ENCODE peak calls at places on chromosomes 13 and 19, in six cellular contexts. F is mesothelial cell of epicardium, S is right lobe of liver, D is kidney, N is mammary epithelial cell, K is AG09319. V is an unnamed sample.

GRCh38 chr13:94192576-94192975 is 286.9 kb downstream of the DCT start:
- DNase-seq in F (no peak), S (peak), D (no peak), N (peak), K (no peak), V (no peak)

GRCh38 chr19:48194041-48194871 is 23.8 kb downstream of the ZSWIM9 start:
- DNase-seq in F (no peak), S (no peak), D (peak), N (no peak), K (no peak), V (no peak)

GRCh38 chr19:8456064-8456463 is 11.3 kb downstream of the HNRNPM start:
- DNase-seq in F (no peak), S (no peak), D (no peak), N (no peak), K (no peak), V (no peak)

GRCh38 chr19:39212377-39212742 is 8.3 kb upstream of the SYCN start:
- DNase-seq in F (no peak), S (peak), D (no peak), N (no peak), K (no peak), V (no peak)

GRCh38 chr13:24274452-24274971 is 34.9 kb upstream of the C1QTNF9 start:
- DNase-seq in F (no peak), S (no peak), D (no peak), N (peak), K (no peak), V (no peak)

GRCh38 chr19:14301150-14301549 is 80.1 kb upstream of the ADGRE5 start:
- DNase-seq in F (no peak), S (no peak), D (no peak), N (no peak), K (no peak), V (no peak)

GRCh38 chr13:41356788-41357187 is 45.7 kb downstream of the NAA16 start:
- DNase-seq in F (no peak), S (no peak), D (no peak), N (no peak), K (no peak), V (no peak)

GRCh38 chr19:6233827-6234511 is 45.8 kb downstream of the MLLT1 start:
- DNase-seq in F (no peak), S (peak), D (peak), N (no peak), K (no peak), V (peak)

GRCh38 chr19:53903055-53903680 is 5.9 kb upstream of the CACNG7 start:
- DNase-seq in F (peak), S (no peak), D (peak), N (peak), K (peak), V (no peak)

GRCh38 chr13:43933378-43933777 is 53.7 kb downstream of the LACC1 start:
- DNase-seq in F (no peak), S (no peak), D (no peak), N (no peak), K (no peak), V (no peak)

GRCh38 chr13:51614350-51614786 is 30.1 kb downstream of the WDFY2 start:
- DNase-seq in F (no peak), S (peak), D (no peak), N (no peak), K (no peak), V (no peak)

GRCh38 chr13:49214917-49215376 is 5.2 kb upstream of the MLNR start:
- DNase-seq in F (no peak), S (peak), D (no peak), N (no peak), K (no peak), V (no peak)

GRCh38 chr13:46079770-46080169 is 25.1 kb downstream of the CPB2 start:
- DNase-seq in F (no peak), S (no peak), D (no peak), N (no peak), K (no peak), V (no peak)

GRCh38 chr19:45468159-45468651 is 409 bp downstream of the FOSB start:
- DNase-seq in F (peak), S (no peak), D (peak), N (no peak), K (no peak), V (no peak)

GRCh38 chr13:36341718-36342117 is 4.5 kb downstream of the SPART start:
- DNase-seq in F (no peak), S (no peak), D (no peak), N (peak), K (no peak), V (no peak)

GRCh38 chr19:36771275-36772231 is 1.1 kb downstream of the ZNF850 start:
- DNase-seq in F (peak), S (peak), D (peak), N (peak), K (peak), V (peak)

GRCh38 chr13:28392428-28392827 is 102.5 kb downstream of the FLT1 start:
- DNase-seq in F (no peak), S (no peak), D (no peak), N (no peak), K (no peak), V (no peak)

GRCh38 chr19:54577334-54577733 is 3.7 kb downstream of the LILRA2 start:
- DNase-seq in F (no peak), S (no peak), D (peak), N (no peak), K (no peak), V (no peak)

GRCh38 chr19:572891-573825 is 762 bp downstream of the BSG start:
- DNase-seq in F (no peak), S (peak), D (peak), N (peak), K (no peak), V (no peak)

GRCh38 chr13:37715606-37716015 is 117.0 kb upstream of the POSTN start:
- DNase-seq in F (no peak), S (no peak), D (no peak), N (peak), K (no peak), V (no peak)

GRCh38 chr19:2186071-2186846 is 22.5 kb downstream of the DOT1L start:
- DNase-seq in F (peak), S (no peak), D (peak), N (no peak), K (peak), V (no peak)

GRCh38 chr13:53151692-53152421 is 123.2 kb downstream of the OLFM4 start:
- DNase-seq in F (peak), S (no peak), D (no peak), N (no peak), K (no peak), V (no peak)

GRCh38 chr13:44752184-44752583 is 176.1 kb upstream of the TSC22D1 start:
- DNase-seq in F (no peak), S (no peak), D (no peak), N (no peak), K (no peak), V (no peak)

GRCh38 chr13:42116225-42116624 is 67.8 kb downstream of the DGKH start:
- DNase-seq in F (no peak), S (no peak), D (no peak), N (peak), K (no peak), V (no peak)

GRCh38 chr19:48872884-48873475 is 759 bp downstream of the PPP1R15A start:
- DNase-seq in F (peak), S (peak), D (peak), N (peak), K (peak), V (peak)

GRCh38 chr13:63299995-63300394 is 1884.3 kb upstream of the PCDH20 start:
- DNase-seq in F (no peak), S (no peak), D (no peak), N (no peak), K (no peak), V (no peak)

GRCh38 chr19:12984143-12984627 is 11.1 kb upstream of the NFIX start:
- DNase-seq in F (no peak), S (no peak), D (no peak), N (no peak), K (no peak), V (no peak)

GRCh38 chr19:55070755-55071502 is 4.7 kb upstream of the EPS8L1 start:
- DNase-seq in F (no peak), S (no peak), D (no peak), N (peak), K (no peak), V (peak)

GRCh38 chr13:98581971-98582702 is 5.2 kb upstream of the STK24 start:
- DNase-seq in F (no peak), S (no peak), D (no peak), N (peak), K (no peak), V (no peak)

GRCh38 chr19:17491287-17491686 is 20.2 kb upstream of the PGLS start:
- DNase-seq in F (no peak), S (no peak), D (no peak), N (no peak), K (no peak), V (no peak)

GRCh38 chr13:83531022-83531421 is 351.3 kb downstream of the SLITRK1 start:
- DNase-seq in F (no peak), S (no peak), D (no peak), N (no peak), K (no peak), V (no peak)

GRCh38 chr13:52345048-52345447 is 60.9 kb downstream of the THSD1 start:
- DNase-seq in F (no peak), S (no peak), D (no peak), N (peak), K (no peak), V (no peak)

GRCh38 chr13:73542446-73542845 is 483.6 kb downstream of the KLF5 start:
- DNase-seq in F (no peak), S (no peak), D (no peak), N (peak), K (no peak), V (no peak)

GRCh38 chr13:50915562-50915961 is 6.0 kb downstream of the RNASEH2B start:
- DNase-seq in F (no peak), S (no peak), D (no peak), N (no peak), K (no peak), V (no peak)

GRCh38 chr13:61918841-61919240 is 503.2 kb upstream of the PCDH20 start:
- DNase-seq in F (no peak), S (no peak), D (no peak), N (no peak), K (no peak), V (no peak)

GRCh38 chr13:110108348-110109139 is 198.4 kb downstream of the COL4A1 start:
- DNase-seq in F (peak), S (peak), D (no peak), N (peak), K (peak), V (no peak)

GRCh38 chr19:13150187-13150918 is at the start of the genes IER2 and STX10:
- DNase-seq in F (peak), S (peak), D (peak), N (peak), K (peak), V (peak)

GRCh38 chr19:7820588-7820987 is 9.4 kb upstream of the EVI5L start:
- DNase-seq in F (no peak), S (no peak), D (no peak), N (no peak), K (no peak), V (no peak)

GRCh38 chr13:97125810-97126738 is 96.1 kb upstream of the MBNL2 start:
- DNase-seq in F (no peak), S (no peak), D (no peak), N (peak), K (no peak), V (peak)

GRCh38 chr19:47112166-47112663 is 1.4 kb downstream of the ZC3H4 start:
- DNase-seq in F (peak), S (peak), D (peak), N (peak), K (peak), V (peak)
- TF ChIP-seq CTCF in F (no peak), S (no peak), D (no peak), N (no peak), K (no peak), V (no peak)

DNA sequence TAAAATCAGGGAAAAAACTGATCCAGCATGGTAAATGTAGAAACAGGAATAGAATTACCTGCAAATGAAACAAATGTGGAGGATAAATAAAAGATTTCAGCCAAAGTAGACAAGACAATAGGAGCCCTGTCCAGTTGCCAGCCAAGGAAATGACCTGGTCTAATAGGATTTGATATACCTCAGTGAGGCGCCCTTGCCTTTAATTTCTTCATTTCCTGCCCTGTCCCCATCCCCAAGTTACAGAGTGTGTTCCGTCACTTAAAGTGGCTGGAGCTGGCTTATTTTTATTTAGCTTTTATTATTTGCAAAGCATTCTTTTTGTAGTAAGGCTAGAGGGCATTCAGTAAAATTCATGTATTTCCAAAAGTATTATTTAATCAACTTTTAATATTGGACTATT is 1022.0 kb downstream of the EFNB2 start:
- DNase-seq in F (no peak), S (no peak), D (no peak), N (no peak), K (no peak), V (no peak)
- TF ChIP-seq CTCF in F (no peak), S (no peak), D (no peak), N (no peak), K (no peak), V (no peak)

GRCh38 chr19:16117594-16118033 is 5.9 kb downstream of the RAB8A start:
- DNase-seq in F (no peak), S (no peak), D (no peak), N (no peak), K (no peak), V (no peak)
- TF ChIP-seq CTCF in F (no peak), S (no peak), D (no peak), N (no peak), K (no peak), V (no peak)

DNA sequence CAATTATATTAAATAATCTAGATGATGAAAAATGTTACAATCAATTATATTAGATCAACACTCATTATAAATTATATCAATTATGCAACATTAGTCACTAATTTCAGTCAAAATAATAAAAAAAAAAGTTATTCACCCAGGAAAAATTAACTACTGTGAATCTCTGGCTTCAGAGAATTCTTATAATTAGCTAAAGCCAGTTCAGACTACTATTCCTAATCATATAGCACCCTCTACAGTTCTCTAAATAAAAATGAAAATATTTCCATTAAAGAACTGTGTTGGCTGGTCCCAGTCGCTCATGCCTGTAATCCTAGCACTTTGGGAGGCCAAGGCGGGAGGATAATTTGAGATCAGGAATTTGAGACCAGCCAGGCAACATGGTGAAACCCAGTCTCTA is 33.0 kb downstream of the XPO4 start:
- DNase-seq in F (no peak), S (no peak), D (no peak), N (no peak), K (no peak), V (no peak)
- TF ChIP-seq CTCF in F (no peak), S (peak), D (no peak), N (no peak), K (no peak), V (peak)

GRCh38 chr19:31110331-31110730 is 238.9 kb downstream of the TSHZ3 start:
- DNase-seq in F (no peak), S (no peak), D (no peak), N (peak), K (peak), V (no peak)
- TF ChIP-seq CTCF in F (no peak), S (no peak), D (no peak), N (peak), K (peak), V (peak)

V was measured in RWPE2.